ENCODE peak calls at places on chromosomes 11 and 22, in ten cellular contexts. Y is NCI-H2081; U is H9; Z is NCI-H345; K is A673; H is stimulated activated CD4-positive, alpha-beta T cell treated with anti-CD3 and anti-CD28 coated beads, TNF-alpha, amount 100 ng/mL, for 48 hours; M is NCI-H1417; S is HuH-7; N is mesendoderm; B is mucosa of descending colon. I is an unnamed sample.

GRCh38 chr11:134971381-134971780 is 559.3 kb upstream of the B3GAT1 start:
- DNase-seq in Y (no peak), U (no peak), Z (no peak), K (no peak), H (no peak), M (no peak), S (no peak), N (no peak), B (no peak), I (no peak)

GRCh38 chr11:131470526-131470925 is 100.1 kb downstream of the NTM start:
- DNase-seq in Y (no peak), U (no peak), Z (no peak), K (no peak), H (no peak), M (no peak), S (no peak), N (peak; percentile 64), B (no peak), I (no peak)

GRCh38 chr11:26571861-26572654 is at the start of gene MUC15:
- DNase-seq in Y (no peak), U (no peak), Z (no peak), K (no peak), H (no peak), M (no peak), S (no peak), N (peak; percentile 37), B (no peak), I (no peak)

GRCh38 chr11:68206211-68206610 is 6.9 kb downstream of the KMT5B start:
- DNase-seq in Y (peak; percentile 47), U (peak; percentile 46), Z (peak; percentile 74), K (peak; percentile 82), H (no peak), M (peak; percentile 56), S (peak; percentile 90), N (peak; percentile 82), B (peak; percentile 54), I (peak; percentile 84)

GRCh38 chr11:10322830-10323792 is 18.2 kb downstream of the ADM start:
- DNase-seq in Y (peak; percentile 61), U (no peak), Z (peak; percentile 59), K (peak; percentile 84), H (no peak), M (peak; percentile 30), S (no peak), N (peak; percentile 81), B (peak; percentile 71), I (peak; percentile 91)

GRCh38 chr11:37352485-37352884 is 754.4 kb upstream of the RAG2 start:
- DNase-seq in Y (no peak), U (no peak), Z (no peak), K (peak; percentile 21), H (no peak), M (no peak), S (peak; percentile 2), N (no peak), B (no peak), I (no peak)

GRCh38 chr22:39381930-39382329 is 17.6 kb upstream of the TAB1 start:
- DNase-seq in Y (no peak), U (no peak), Z (no peak), K (no peak), H (no peak), M (no peak), S (no peak), N (no peak), B (no peak), I (no peak)

GRCh38 chr11:67045314-67045713 is 11.3 kb upstream of the RHOD start:
- DNase-seq in Y (no peak), U (no peak), Z (no peak), K (no peak), H (no peak), M (no peak), S (no peak), N (no peak), B (no peak), I (peak; percentile 85)

GRCh38 chr11:115627666-115628460 is 123.6 kb upstream of the CADM1 start:
- DNase-seq in Y (no peak), U (no peak), Z (no peak), K (no peak), H (no peak), M (no peak), S (no peak), N (no peak), B (no peak), I (no peak)

GRCh38 chr22:48741540-48741939 is 1086.1 kb downstream of the BRD1 start:
- DNase-seq in Y (no peak), U (no peak), Z (no peak), K (no peak), H (no peak), M (no peak), S (no peak), N (no peak), B (no peak), I (no peak)

GRCh38 chr11:111012497-111012896 is 233.0 kb upstream of the POU2AF2 start:
- DNase-seq in Y (no peak), U (no peak), Z (no peak), K (no peak), H (no peak), M (no peak), S (no peak), N (no peak), B (no peak), I (no peak)

GRCh38 chr11:123590296-123590912 is 64.0 kb downstream of the SCN3B start:
- DNase-seq in Y (no peak), U (no peak), Z (no peak), K (no peak), H (no peak), M (no peak), S (no peak), N (no peak), B (peak; percentile 53), I (peak; percentile 74)

GRCh38 chr11:41431784-41432183 is 27.7 kb downstream of the LRRC4C start:
- DNase-seq in Y (peak; percentile 30), U (no peak), Z (peak; percentile 25), K (peak; percentile 76), H (no peak), M (peak; percentile 20), S (peak; percentile 1), N (peak; percentile 69), B (no peak), I (peak; percentile 37)

GRCh38 chr11:9711454-9712307 is 47.8 kb downstream of the SWAP70 start:
- DNase-seq in Y (no peak), U (peak; percentile 31), Z (no peak), K (no peak), H (no peak), M (no peak), S (no peak), N (peak; percentile 28), B (no peak), I (no peak)

GRCh38 chr11:27656806-27657483 is 43.3 kb downstream of the BDNF start:
- DNase-seq in Y (no peak), U (no peak), Z (no peak), K (no peak), H (no peak), M (no peak), S (no peak), N (peak; percentile 25), B (no peak), I (no peak)

GRCh38 chr11:118930152-118930712 is 4.5 kb upstream of the BCL9L start:
- DNase-seq in Y (peak; percentile 97), U (peak; percentile 97), Z (peak; percentile 97), K (peak; percentile 90), H (peak; percentile 81), M (peak; percentile 97), S (no peak), N (peak; percentile 99), B (peak; percentile 98), I (peak; percentile 99)

GRCh38 chr11:65532388-65533064 is 7.6 kb downstream of the SCYL1 start:
- DNase-seq in Y (no peak), U (no peak), Z (no peak), K (no peak), H (no peak), M (no peak), S (no peak), N (no peak), B (no peak), I (no peak)

GRCh38 chr11:134140961-134141490 is 72.2 kb downstream of the JAM3 start:
- DNase-seq in Y (no peak), U (no peak), Z (no peak), K (no peak), H (no peak), M (no peak), S (no peak), N (no peak), B (no peak), I (no peak)

GRCh38 chr11:112523477-112523876 is 262.8 kb upstream of the PLET1 start:
- DNase-seq in Y (peak; percentile 88), U (no peak), Z (peak; percentile 79), K (peak; percentile 96), H (no peak), M (peak; percentile 89), S (no peak), N (peak; percentile 66), B (peak; percentile 8), I (no peak)

GRCh38 chr11:1308745-1309497 is 511 bp downstream of the TOLLIP start:
- DNase-seq in Y (no peak), U (no peak), Z (no peak), K (no peak), H (no peak), M (no peak), S (no peak), N (no peak), B (no peak), I (peak; percentile 84)

GRCh38 chr22:48071828-48072227 is 1309.4 kb downstream of the TBC1D22A start:
- DNase-seq in Y (no peak), U (no peak), Z (no peak), K (no peak), H (no peak), M (no peak), S (no peak), N (no peak), B (no peak), I (no peak)

GRCh38 chr11:1074244-1075221 is at the start of gene MUC2:
- DNase-seq in Y (no peak), U (no peak), Z (no peak), K (no peak), H (no peak), M (no peak), S (no peak), N (no peak), B (peak; percentile 64), I (no peak)

GRCh38 chr22:50125029-50125428 is 35.2 kb downstream of the MOV10L1 start:
- DNase-seq in Y (no peak), U (no peak), Z (no peak), K (no peak), H (no peak), M (no peak), S (no peak), N (no peak), B (no peak), I (no peak)

GRCh38 chr11:67489860-67490726 is 7.3 kb downstream of the AIP start:
- DNase-seq in Y (no peak), U (no peak), Z (no peak), K (no peak), H (no peak), M (no peak), S (no peak), N (no peak), B (no peak), I (no peak)

GRCh38 chr11:44036811-44037657 is 10.7 kb upstream of the ACCSL start:
- DNase-seq in Y (peak; percentile 61), U (peak; percentile 87), Z (peak; percentile 56), K (peak; percentile 94), H (peak; percentile 7), M (peak; percentile 72), S (peak; percentile 66), N (peak; percentile 91), B (peak; percentile 65), I (peak; percentile 90)

GRCh38 chr22:28137036-28137435 is 218.0 kb upstream of the PITPNB start:
- DNase-seq in Y (no peak), U (peak; percentile 34), Z (no peak), K (no peak), H (no peak), M (no peak), S (no peak), N (peak; percentile 73), B (no peak), I (no peak)

GRCh38 chr11:57274904-57275498 is 38.0 kb upstream of the APLNR start:
- DNase-seq in Y (no peak), U (no peak), Z (no peak), K (no peak), H (no peak), M (no peak), S (no peak), N (no peak), B (no peak), I (no peak)

GRCh38 chr11:85423794-85424193 is 203.3 kb downstream of the DLG2 start:
- DNase-seq in Y (no peak), U (no peak), Z (no peak), K (no peak), H (no peak), M (no peak), S (no peak), N (no peak), B (no peak), I (no peak)

I was measured in DMS53.